ENCODE peak calls at places on chromosomes 2 and 18, in eight cellular contexts. One of them, this sample, is unnamed.

GRCh38 chr2:224114428-224114827 is 75.3 kb upstream of the SERPINE2 start:
- DNase-seq in tibial nerve: no peak
- DNase-seq in left lung: no peak
- DNase-seq in colonic mucosa: no peak
- DNase-seq in stomach: no peak
- DNase-seq in esophagus squamous epithelium: no peak
- DNase-seq in adrenal gland: no peak
- DNase-seq in A549: no peak
- DNase-seq in this sample: no peak

GRCh38 chr2:85765081-85765731 is 11.4 kb downstream of the ATOH8 start:
- DNase-seq in stomach: no peak
- DNase-seq in adrenal gland: no peak
- DNase-seq in A549: no peak
- DNase-seq in left lung: no peak
- DNase-seq in colonic mucosa: no peak
- DNase-seq in esophagus squamous epithelium: no peak
- DNase-seq in tibial nerve: no peak
- DNase-seq in this sample: no peak

GRCh38 chr2:189613077-189613636 is 32.6 kb upstream of the SLC40A1 start:
- DNase-seq in A549: peak; percentile 91
- DNase-seq in adrenal gland: peak; percentile 89
- DNase-seq in colonic mucosa: no peak
- DNase-seq in left lung: no peak
- DNase-seq in esophagus squamous epithelium: no peak
- DNase-seq in tibial nerve: no peak
- DNase-seq in stomach: no peak
- DNase-seq in this sample: peak; percentile 76

GRCh38 chr2:219824996-219825395 is 197.6 kb downstream of the SLC4A3 start:
- DNase-seq in colonic mucosa: no peak
- DNase-seq in adrenal gland: no peak
- DNase-seq in A549: no peak
- DNase-seq in left lung: no peak
- DNase-seq in tibial nerve: no peak
- DNase-seq in stomach: no peak
- DNase-seq in esophagus squamous epithelium: no peak
- DNase-seq in this sample: no peak

GRCh38 chr2:109280804-109281203 is 151.8 kb downstream of the SH3RF3 start:
- DNase-seq in adrenal gland: peak; percentile 23
- DNase-seq in tibial nerve: no peak
- DNase-seq in stomach: no peak
- DNase-seq in esophagus squamous epithelium: no peak
- DNase-seq in colonic mucosa: no peak
- DNase-seq in left lung: no peak
- DNase-seq in A549: peak; percentile 9
- DNase-seq in this sample: no peak

GRCh38 chr18:4119127-4119648 is 335.9 kb downstream of the DLGAP1 start:
- DNase-seq in esophagus squamous epithelium: no peak
- DNase-seq in tibial nerve: no peak
- DNase-seq in left lung: no peak
- DNase-seq in colonic mucosa: no peak
- DNase-seq in stomach: no peak
- DNase-seq in A549: no peak
- DNase-seq in adrenal gland: no peak
- DNase-seq in this sample: no peak

GRCh38 chr18:44732604-44733003 is 51.9 kb downstream of the SETBP1 start:
- DNase-seq in stomach: no peak
- DNase-seq in colonic mucosa: no peak
- DNase-seq in left lung: no peak
- DNase-seq in esophagus squamous epithelium: no peak
- DNase-seq in adrenal gland: no peak
- DNase-seq in A549: no peak
- DNase-seq in tibial nerve: no peak
- DNase-seq in this sample: peak; percentile 27

GRCh38 chr18:31099490-31100230 is 2.6 kb downstream of the DSC2 start:
- DNase-seq in A549: no peak
- DNase-seq in tibial nerve: no peak
- DNase-seq in adrenal gland: no peak
- DNase-seq in stomach: no peak
- DNase-seq in colonic mucosa: peak; percentile 39
- DNase-seq in esophagus squamous epithelium: no peak
- DNase-seq in left lung: no peak
- DNase-seq in this sample: no peak

GRCh38 chr18:35478520-35479435 is 19.0 kb downstream of the INO80C start:
- DNase-seq in tibial nerve: no peak
- DNase-seq in colonic mucosa: peak; percentile 58
- DNase-seq in stomach: peak; percentile 68
- DNase-seq in A549: peak; percentile 90
- DNase-seq in adrenal gland: peak; percentile 58
- DNase-seq in esophagus squamous epithelium: no peak
- DNase-seq in left lung: no peak
- DNase-seq in this sample: peak; percentile 39

GRCh38 chr2:15238028-15238427 is 323.1 kb downstream of the NBAS start:
- DNase-seq in stomach: no peak
- DNase-seq in colonic mucosa: no peak
- DNase-seq in tibial nerve: no peak
- DNase-seq in left lung: no peak
- DNase-seq in A549: no peak
- DNase-seq in adrenal gland: no peak
- DNase-seq in esophagus squamous epithelium: no peak
- DNase-seq in this sample: no peak

GRCh38 chr2:74321737-74322136 is 21.5 kb downstream of the SLC4A5 start:
- DNase-seq in stomach: no peak
- DNase-seq in colonic mucosa: no peak
- DNase-seq in left lung: no peak
- DNase-seq in tibial nerve: no peak
- DNase-seq in A549: no peak
- DNase-seq in esophagus squamous epithelium: no peak
- DNase-seq in adrenal gland: no peak
- DNase-seq in this sample: no peak

GRCh38 chr2:105754999-105755398 is 10.3 kb downstream of the NCK2 start:
- DNase-seq in A549: no peak
- DNase-seq in tibial nerve: no peak
- DNase-seq in esophagus squamous epithelium: no peak
- DNase-seq in colonic mucosa: no peak
- DNase-seq in adrenal gland: no peak
- DNase-seq in left lung: no peak
- DNase-seq in stomach: no peak
- DNase-seq in this sample: no peak

GRCh38 chr2:144462266-144462665 is 57.7 kb downstream of the ZEB2 start:
- DNase-seq in left lung: no peak
- DNase-seq in colonic mucosa: no peak
- DNase-seq in adrenal gland: no peak
- DNase-seq in tibial nerve: no peak
- DNase-seq in esophagus squamous epithelium: no peak
- DNase-seq in A549: no peak
- DNase-seq in stomach: no peak
- DNase-seq in this sample: no peak

GRCh38 chr2:31384351-31384750 is 30.2 kb downstream of the XDH start:
- DNase-seq in left lung: no peak
- DNase-seq in A549: peak; percentile 89
- DNase-seq in esophagus squamous epithelium: no peak
- DNase-seq in colonic mucosa: no peak
- DNase-seq in tibial nerve: no peak
- DNase-seq in stomach: no peak
- DNase-seq in adrenal gland: no peak
- DNase-seq in this sample: no peak

GRCh38 chr2:88147145-88147544 is 19.3 kb upstream of the FABP1 start:
- DNase-seq in adrenal gland: no peak
- DNase-seq in A549: no peak
- DNase-seq in colonic mucosa: no peak
- DNase-seq in stomach: no peak
- DNase-seq in left lung: no peak
- DNase-seq in esophagus squamous epithelium: no peak
- DNase-seq in tibial nerve: no peak
- DNase-seq in this sample: no peak

GRCh38 chr2:123688504-123688903 is 336.6 kb upstream of the CNTNAP5 start:
- DNase-seq in adrenal gland: no peak
- DNase-seq in A549: no peak
- DNase-seq in left lung: no peak
- DNase-seq in stomach: no peak
- DNase-seq in colonic mucosa: no peak
- DNase-seq in esophagus squamous epithelium: no peak
- DNase-seq in tibial nerve: no peak
- DNase-seq in this sample: no peak

GRCh38 chr2:31922542-31923408 is 88.0 kb downstream of the MEMO1 start:
- DNase-seq in A549: no peak
- DNase-seq in colonic mucosa: no peak
- DNase-seq in esophagus squamous epithelium: no peak
- DNase-seq in adrenal gland: no peak
- DNase-seq in left lung: no peak
- DNase-seq in stomach: no peak
- DNase-seq in tibial nerve: no peak
- DNase-seq in this sample: no peak

DNA sequence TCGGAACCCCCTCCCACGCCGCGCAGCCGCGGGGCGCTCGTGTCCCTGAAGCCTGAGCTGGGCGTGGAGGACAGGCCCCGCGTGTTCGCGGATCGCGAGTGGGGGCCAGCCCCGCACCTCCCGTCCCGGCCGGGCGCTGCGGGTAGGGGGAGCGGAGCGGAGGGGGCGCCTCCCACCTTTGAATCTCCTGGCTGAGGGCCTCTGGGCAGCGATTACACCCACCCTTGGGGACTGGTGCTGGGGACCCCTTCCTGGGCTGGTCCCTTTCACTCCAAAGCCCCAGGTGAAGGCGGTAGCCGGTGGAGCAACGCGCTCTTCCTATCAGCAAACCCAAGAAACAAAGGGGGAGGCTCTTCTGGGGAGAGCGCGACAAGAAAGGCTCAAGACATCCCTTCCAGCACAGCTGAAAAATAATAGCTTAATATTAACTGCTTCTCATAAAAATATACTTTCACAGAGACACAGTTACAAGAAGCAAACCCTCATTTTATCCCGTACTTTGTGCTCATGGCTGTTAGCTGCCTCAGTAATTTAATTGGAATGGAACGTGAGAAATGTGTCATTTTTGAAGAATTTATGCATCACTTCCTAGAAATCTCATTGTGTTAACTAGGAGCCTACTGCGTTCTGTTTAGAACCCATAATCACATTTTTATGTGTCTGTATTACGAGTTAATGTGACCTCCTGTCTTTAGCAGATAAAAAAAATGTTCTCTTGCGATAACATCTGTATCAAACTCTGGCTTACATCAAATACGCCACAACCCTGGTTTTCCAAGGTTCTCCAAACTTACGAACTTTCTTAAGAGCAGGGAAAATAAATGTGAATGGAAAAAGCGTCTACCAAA is 11.7 kb upstream of the GBX2 start:
- DNase-seq in tibial nerve: no peak
- DNase-seq in left lung: no peak
- DNase-seq in stomach: no peak
- DNase-seq in esophagus squamous epithelium: no peak
- DNase-seq in colonic mucosa: no peak
- DNase-seq in adrenal gland: no peak
- DNase-seq in A549: peak; percentile 23
- DNase-seq in this sample: peak; percentile 67
- H3K27ac ChIP-seq in tibial nerve: no peak overlapping the region
- H3K27ac ChIP-seq in left lung: no peak overlapping the region
- H3K27ac ChIP-seq in stomach: no peak overlapping the region
- H3K27ac ChIP-seq in esophagus squamous epithelium: no peak overlapping the region
- H3K27ac ChIP-seq in colonic mucosa: no peak overlapping the region
- H3K27ac ChIP-seq in adrenal gland: no peak overlapping the region
- H3K27ac ChIP-seq in A549: peak overlapping the region; percentile 86
- H3K27ac ChIP-seq in this sample: no peak overlapping the region

GRCh38 chr18:11147962-11148654 is 1.3 kb downstream of the PIEZO2 start:
- DNase-seq in adrenal gland: peak; percentile 8
- DNase-seq in A549: no peak
- DNase-seq in tibial nerve: no peak
- DNase-seq in stomach: no peak
- DNase-seq in esophagus squamous epithelium: no peak
- DNase-seq in left lung: no peak
- DNase-seq in colonic mucosa: no peak
- DNase-seq in this sample: no peak
- H3K4me1 ChIP-seq in adrenal gland: no peaks in the 10 kb centered on the region
- H3K4me1 ChIP-seq in A549: peaks cover 5% of the 10 kb centered on the region
- H3K4me1 ChIP-seq in tibial nerve: no peaks in the 10 kb centered on the region
- H3K4me1 ChIP-seq in stomach: peaks cover 20% of the 10 kb centered on the region
- H3K4me1 ChIP-seq in esophagus squamous epithelium: peaks cover 10% of the 10 kb centered on the region
- H3K4me1 ChIP-seq in left lung: peaks cover 27% of the 10 kb centered on the region
- H3K4me1 ChIP-seq in colonic mucosa: no peaks in the 10 kb centered on the region
- H3K4me1 ChIP-seq in this sample: no peaks in the 10 kb centered on the region

GRCh38 chr2:212891580-212891979 is 259.8 kb downstream of the IKZF2 start:
- DNase-seq in esophagus squamous epithelium: no peak
- DNase-seq in tibial nerve: no peak
- DNase-seq in stomach: no peak
- DNase-seq in colonic mucosa: no peak
- DNase-seq in adrenal gland: no peak
- DNase-seq in A549: no peak
- DNase-seq in left lung: no peak
- DNase-seq in this sample: no peak

GRCh38 chr2:212894026-212894425 is 257.4 kb downstream of the IKZF2 start:
- DNase-seq in left lung: no peak
- DNase-seq in tibial nerve: no peak
- DNase-seq in A549: no peak
- DNase-seq in colonic mucosa: no peak
- DNase-seq in adrenal gland: no peak
- DNase-seq in esophagus squamous epithelium: no peak
- DNase-seq in stomach: no peak
- DNase-seq in this sample: no peak

GRCh38 chr2:212893216-212893615 is 258.2 kb downstream of the IKZF2 start:
- DNase-seq in colonic mucosa: no peak
- DNase-seq in tibial nerve: no peak
- DNase-seq in adrenal gland: no peak
- DNase-seq in stomach: no peak
- DNase-seq in A549: no peak
- DNase-seq in left lung: no peak
- DNase-seq in esophagus squamous epithelium: no peak
- DNase-seq in this sample: no peak

GRCh38 chr2:212897296-212897695 is 254.1 kb downstream of the IKZF2 start:
- DNase-seq in stomach: no peak
- DNase-seq in A549: no peak
- DNase-seq in tibial nerve: no peak
- DNase-seq in esophagus squamous epithelium: no peak
- DNase-seq in colonic mucosa: no peak
- DNase-seq in left lung: no peak
- DNase-seq in adrenal gland: no peak
- DNase-seq in this sample: no peak

DNA sequence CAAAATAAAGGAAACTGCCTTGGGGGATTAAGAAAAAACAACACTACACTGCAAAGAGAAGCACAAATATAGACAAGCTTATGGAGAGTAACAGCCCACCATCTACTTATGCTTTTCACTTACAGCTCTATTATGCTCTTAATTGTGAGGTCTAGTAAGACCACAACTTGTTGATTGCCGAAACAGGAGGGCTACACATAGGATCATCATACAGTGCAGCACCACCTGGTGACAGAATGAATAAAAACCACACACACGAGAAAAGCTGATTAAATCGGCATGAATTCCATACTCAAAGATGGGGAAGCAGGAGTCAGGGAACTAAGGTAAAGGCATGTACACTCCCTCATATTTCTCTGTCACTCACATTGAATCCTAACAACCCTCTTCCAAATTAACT is 259.2 kb downstream of the IKZF2 start:
- DNase-seq in colonic mucosa: no peak
- DNase-seq in tibial nerve: no peak
- DNase-seq in adrenal gland: peak; percentile 1
- DNase-seq in left lung: no peak
- DNase-seq in esophagus squamous epithelium: no peak
- DNase-seq in stomach: no peak
- DNase-seq in A549: peak; percentile 31
- DNase-seq in this sample: peak; percentile 75
- TF ChIP-seq CTCF in colonic mucosa: no peak
- TF ChIP-seq CTCF in tibial nerve: no peak
- TF ChIP-seq CTCF in adrenal gland: peak; percentile 24
- TF ChIP-seq CTCF in left lung: no peak
- TF ChIP-seq CTCF in esophagus squamous epithelium: no peak
- TF ChIP-seq CTCF in stomach: no peak
- TF ChIP-seq CTCF in A549: peak; percentile 25
- TF ChIP-seq CTCF in this sample: peak; percentile 55

GRCh38 chr2:155980941-155981561 is 351.5 kb downstream of the NR4A2 start:
- DNase-seq in tibial nerve: no peak
- DNase-seq in adrenal gland: no peak
- DNase-seq in stomach: no peak
- DNase-seq in A549: no peak
- DNase-seq in left lung: no peak
- DNase-seq in colonic mucosa: no peak
- DNase-seq in esophagus squamous epithelium: no peak
- DNase-seq in this sample: no peak
- H3K27ac ChIP-seq in tibial nerve: no peak overlapping the region
- H3K27ac ChIP-seq in adrenal gland: no peak overlapping the region
- H3K27ac ChIP-seq in stomach: no peak overlapping the region
- H3K27ac ChIP-seq in A549: no peak overlapping the region
- H3K27ac ChIP-seq in left lung: no peak overlapping the region
- H3K27ac ChIP-seq in colonic mucosa: no peak overlapping the region
- H3K27ac ChIP-seq in esophagus squamous epithelium: no peak overlapping the region
- H3K27ac ChIP-seq in this sample: no peak overlapping the region

This sample was measured in cardiac muscle cell.